ENCODE peak calls at places on chromosomes 3 and 15, in nine cellular contexts. S is bronchial epithelial cell, A is mesenchymal stem cell, W is fibroblast of lung, F is lower leg skin, J is uterus, R is HCT116, T is body of pancreas, M is cardiac fibroblast. H is an unnamed sample.
A peak's percentile ranks its signal among the peaks of the same experiment; 100 is the strongest.

GRCh38 chr15:88615303-88616107 is 5.6 kb upstream of the AEN start:
- DNase-seq in W (no peak), F (no peak), T (peak; percentile 82), R (no peak), M (no peak), A (no peak), S (no peak), J (no peak), H (no peak)

GRCh38 chr3:101466465-101467309 is 46.3 kb downstream of the SENP7 start:
- DNase-seq in S (peak; percentile 22), A (peak; percentile 53), M (no peak), R (no peak), W (no peak), F (no peak), J (no peak), T (no peak), H (no peak)

GRCh38 chr15:38698215-38698614 is 133.6 kb upstream of the RASGRP1 start:
- DNase-seq in F (no peak), J (no peak), R (no peak), A (no peak), S (no peak), M (no peak), W (no peak), T (no peak), H (no peak)

GRCh38 chr3:190644766-190645165 is 130.9 kb downstream of the IL1RAP start:
- DNase-seq in W (peak; percentile 48), M (peak; percentile 64), A (peak; percentile 34), T (no peak), R (no peak), F (no peak), J (no peak), S (no peak), H (peak; percentile 68)

GRCh38 chr3:14633819-14634424 is 17.6 kb upstream of the CCDC174 start:
- DNase-seq in A (peak; percentile 58), W (peak; percentile 49), S (peak; percentile 66), R (peak; percentile 67), J (no peak), T (peak; percentile 59), M (peak; percentile 77), F (no peak), H (no peak)

GRCh38 chr3:194905696-194906095 is 220.0 kb downstream of the FAM43A start:
- DNase-seq in F (no peak), T (no peak), W (peak; percentile 79), M (peak; percentile 59), R (no peak), S (peak; percentile 38), J (no peak), A (peak; percentile 66), H (no peak)

GRCh38 chr3:170599995-170600624 is 14.2 kb upstream of the SLC7A14 start:
- DNase-seq in W (no peak), R (no peak), M (no peak), J (no peak), T (no peak), S (no peak), F (no peak), A (no peak), H (no peak)

GRCh38 chr15:68279218-68279533 is 1.6 kb downstream of the FEM1B start:
- DNase-seq in F (no peak), R (no peak), S (no peak), J (no peak), A (no peak), M (peak; percentile 25), T (no peak), W (no peak), H (no peak)

GRCh38 chr3:42067324-42067723 is 23.8 kb upstream of the TRAK1 start:
- DNase-seq in R (no peak), W (peak; percentile 48), A (peak; percentile 93), J (no peak), T (no peak), S (peak; percentile 39), M (peak; percentile 82), F (no peak), H (no peak)

GRCh38 chr3:55571913-55572312 is 84.8 kb upstream of the WNT5A start:
- DNase-seq in T (peak; percentile 20), W (peak; percentile 45), S (peak; percentile 8), F (peak; percentile 76), R (no peak), J (no peak), A (peak; percentile 57), M (peak; percentile 18), H (no peak)

GRCh38 chr3:146685050-146685814 is 80.1 kb upstream of the PLSCR5 start:
- DNase-seq in T (no peak), F (no peak), M (no peak), R (no peak), J (no peak), S (no peak), W (no peak), A (no peak), H (no peak)

GRCh38 chr3:185687479-185687878 is 101.4 kb downstream of the SENP2 start:
- DNase-seq in F (no peak), A (no peak), M (peak; percentile 39), S (peak; percentile 33), R (no peak), W (peak; percentile 25), J (no peak), T (no peak), H (no peak)

GRCh38 chr3:79937567-79937966 is 169.8 kb upstream of the ROBO1 start:
- DNase-seq in M (peak; percentile 1), J (no peak), R (no peak), W (peak; percentile 62), S (peak; percentile 99), F (no peak), A (no peak), T (no peak), H (no peak)

GRCh38 chr15:71570736-71571135 is 239.6 kb upstream of the NR2E3 start:
- DNase-seq in F (no peak), S (no peak), M (no peak), R (no peak), W (no peak), T (no peak), A (no peak), J (no peak), H (no peak)
- H3K4me3 ChIP-seq in F (no peak overlapping the region), S (no peak overlapping the region), M (no peak overlapping the region), R (no peak overlapping the region), W (no peak overlapping the region), T (no peak overlapping the region), A (no peak overlapping the region), J (no peak overlapping the region), H (no peak overlapping the region)

GRCh38 chr3:138946554-138947302 is at the start of the genes FOXL2 and FOXL2NB:
- DNase-seq in S (peak; percentile 44), A (peak; percentile 47), M (peak; percentile 44), J (peak; percentile 89), T (no peak), F (peak; percentile 86), R (no peak), W (peak; percentile 54), H (no peak)
- H3K4me3 ChIP-seq in S (peak within 1 kb of the TSS; percentile 34), A (peak within 1 kb of the TSS; percentile 48), M (peak within 1 kb of the TSS; percentile 42), J (peak within 1 kb of the TSS; percentile 44), T (peak within 1 kb of the TSS; percentile 10), F (peak within 1 kb of the TSS; percentile 17), R (no peak within 1 kb of the TSS), W (peak within 1 kb of the TSS; percentile 16), H (peak within 1 kb of the TSS; percentile 41)

DNA sequence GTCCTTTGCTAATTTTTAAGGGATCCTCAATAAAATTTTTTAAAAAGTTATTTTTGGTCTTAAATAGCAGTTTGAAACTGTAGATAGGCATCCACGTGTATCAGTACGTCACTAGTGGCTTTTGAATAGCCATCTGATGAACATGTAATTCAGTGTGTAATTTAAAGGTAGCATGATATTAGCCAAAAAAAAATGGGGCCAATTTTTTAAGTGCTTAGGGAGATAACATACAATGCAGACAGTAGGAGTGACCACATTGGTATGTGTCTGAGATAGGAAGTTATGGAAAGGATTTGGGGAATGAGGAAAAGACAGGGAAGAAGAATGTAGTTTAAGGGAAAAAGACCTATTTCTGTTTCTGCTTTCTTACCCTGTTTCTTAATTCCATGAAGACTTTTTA is 2.5 kb downstream of the AP4E1 start:
- DNase-seq in S (no peak), W (peak; percentile 84), A (peak; percentile 31), R (no peak), J (no peak), M (peak; percentile 65), T (no peak), F (no peak), H (no peak)
- H3K4me3 ChIP-seq in S (no peak overlapping the region), W (no peak overlapping the region), A (no peak overlapping the region), R (no peak overlapping the region), J (no peak overlapping the region), M (no peak overlapping the region), T (no peak overlapping the region), F (no peak overlapping the region), H (no peak overlapping the region)

GRCh38 chr3:50355829-50356552 is 3.3 kb downstream of the TMEM115 start:
- DNase-seq in M (no peak), R (no peak), F (no peak), A (no peak), J (no peak), T (peak; percentile 34), W (no peak), S (no peak), H (no peak)

GRCh38 chr3:50356553-50356952 is 2.8 kb downstream of the TMEM115 start:
- DNase-seq in F (no peak), J (no peak), W (no peak), T (peak; percentile 44), A (no peak), R (no peak), S (peak; percentile 44), M (peak; percentile 49), H (no peak)

GRCh38 chr3:50358927-50359759 is at the start of gene TMEM115:
- DNase-seq in T (peak; percentile 95), S (peak; percentile 98), M (peak; percentile 99), A (peak; percentile 99), J (peak; percentile 99), R (peak; percentile 96), W (peak; percentile 99), F (peak; percentile 99), H (peak; percentile 97)

GRCh38 chr3:50358355-50358926 is 880 bp downstream of the TMEM115 start:
- DNase-seq in F (no peak), S (no peak), J (no peak), W (no peak), M (no peak), T (peak; percentile 34), A (no peak), R (no peak), H (no peak)

DNA sequence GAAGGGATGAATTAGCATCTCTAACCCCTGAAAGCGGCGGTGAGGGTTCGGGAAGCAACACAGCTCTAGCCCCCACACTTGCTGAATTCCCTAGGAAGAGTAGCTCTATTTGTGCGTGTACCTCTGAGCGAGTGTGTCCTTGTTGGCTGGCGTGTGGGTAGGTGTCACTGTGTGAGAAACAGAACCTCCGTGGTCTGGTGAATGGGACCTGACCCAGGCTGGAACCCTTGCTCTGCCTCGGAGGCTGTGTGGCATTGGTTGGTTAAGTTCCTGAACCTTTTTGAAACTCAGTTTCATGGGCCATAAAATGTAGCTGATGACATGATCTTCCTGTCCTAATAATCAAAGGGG is 414 bp upstream of the TMEM115 start:
- DNase-seq in J (no peak), M (no peak), F (no peak), T (no peak), A (no peak), R (no peak), S (no peak), W (no peak), H (no peak)
- H3K4me3 ChIP-seq in J (peak overlapping the region; percentile 91), M (no peak overlapping the region), F (no peak overlapping the region), T (no peak overlapping the region), A (no peak overlapping the region), R (peak overlapping the region; percentile 83), S (no peak overlapping the region), W (peak overlapping the region; percentile 72), H (peak overlapping the region; percentile 91)

GRCh38 chr3:12483364-12483763 is 916 bp upstream of the TSEN2 start:
- DNase-seq in J (no peak), F (peak; percentile 54), A (peak; percentile 21), W (peak; percentile 8), T (no peak), R (no peak), S (peak; percentile 18), M (no peak), H (no peak)
- H3K4me3 ChIP-seq in J (no peak overlapping the region), F (no peak overlapping the region), A (no peak overlapping the region), W (peak overlapping the region; percentile 61), T (no peak overlapping the region), R (peak overlapping the region; percentile 96), S (no peak overlapping the region), M (no peak overlapping the region), H (no peak overlapping the region)